ENCODE peak calls at places on chromosome 21, in five cellular contexts. V, S, F, Y and Z are unnamed samples.

GRCh38 chr21:36079010-36079649 is 9.3 kb downstream of the CBR1 start:
- DNase-seq in F (no peak), Y (no peak), V (no peak), S (no peak), Z (no peak)

GRCh38 chr21:42969193-42969600 is 5.2 kb upstream of the PKNOX1 start:
- DNase-seq in F (no peak), Y (no peak), S (no peak), V (no peak), Z (no peak)

GRCh38 chr21:37753122-37753599 is 163.1 kb downstream of the KCNJ6 start:
- DNase-seq in V (no peak), F (no peak), S (no peak), Y (no peak), Z (no peak)

GRCh38 chr21:39313042-39313456 is 383 bp downstream of the BRWD1 start:
- DNase-seq in F (no peak), V (no peak), Y (peak; percentile 70), S (no peak), Z (no peak)

GRCh38 chr21:42669069-42669468 is 15.6 kb downstream of the PDE9A start:
- DNase-seq in S (peak; percentile 46), F (no peak), Y (peak; percentile 84), V (no peak), Z (no peak)

GRCh38 chr21:38869946-38870345 is 64.2 kb downstream of the ETS2 start:
- DNase-seq in F (no peak), V (no peak), S (no peak), Y (no peak), Z (no peak)

GRCh38 chr21:31599563-31599962 is 59.9 kb upstream of the SOD1 start:
- DNase-seq in F (no peak), Y (no peak), S (no peak), V (no peak), Z (no peak)

GRCh38 chr21:44024895-44025353 is 12.8 kb downstream of the TRAPPC10 start:
- DNase-seq in F (no peak), S (no peak), Y (peak; percentile 85), V (peak; percentile 24), Z (no peak)

GRCh38 chr21:35940074-35940927 is 120.0 kb downstream of the SETD4 start:
- DNase-seq in F (peak; percentile 38), Y (peak; percentile 67), S (peak; percentile 46), V (peak; percentile 32), Z (peak; percentile 86)

GRCh38 chr21:17612565-17613241 is at the start of gene BTG3:
- DNase-seq in F (no peak), Y (peak; percentile 90), V (peak; percentile 50), S (peak; percentile 68), Z (no peak)

GRCh38 chr21:35120631-35121180 is 71.6 kb upstream of the RUNX1 start:
- DNase-seq in S (no peak), Y (no peak), V (no peak), F (no peak), Z (no peak)

GRCh38 chr21:21921410-21922232 is 923.4 kb downstream of the NCAM2 start:
- DNase-seq in V (no peak), S (no peak), F (no peak), Y (no peak), Z (no peak)

GRCh38 chr21:33300701-33301631 is 23.8 kb upstream of the IFNAR1 start:
- DNase-seq in Y (no peak), S (peak; percentile 65), F (no peak), V (no peak), Z (no peak)

GRCh38 chr21:46552274-46552673 is 52.6 kb downstream of the S100B start:
- DNase-seq in V (peak; percentile 17), F (no peak), Y (peak; percentile 43), S (no peak), Z (no peak)

GRCh38 chr21:43290529-43291346 is 121.9 kb downstream of the CRYAA start:
- DNase-seq in V (no peak), F (no peak), Y (no peak), S (no peak), Z (no peak)

GRCh38 chr21:36946949-36947371 is 19.5 kb downstream of the HLCS start:
- DNase-seq in Y (no peak), S (no peak), V (no peak), F (no peak), Z (no peak)

GRCh38 chr21:33644383-33645074 is 2.2 kb downstream of the ITSN1 start:
- DNase-seq in F (no peak), Y (peak; percentile 65), V (no peak), S (no peak), Z (no peak)

GRCh38 chr21:15224346-15225086 is 159.7 kb upstream of the NRIP1 start:
- DNase-seq in F (peak; percentile 22), S (no peak), V (no peak), Y (no peak), Z (no peak)

GRCh38 chr21:38819719-38820147 is 14.0 kb downstream of the ETS2 start:
- DNase-seq in V (peak; percentile 67), F (no peak), S (peak; percentile 61), Y (no peak), Z (no peak)

GRCh38 chr21:38965241-38965640 is 159.5 kb downstream of the ETS2 start:
- DNase-seq in V (no peak), Y (no peak), F (no peak), S (no peak), Z (no peak)

GRCh38 chr21:33684923-33685560 is 42.7 kb downstream of the ITSN1 start:
- DNase-seq in Y (no peak), S (no peak), V (no peak), F (no peak), Z (no peak)

DNA sequence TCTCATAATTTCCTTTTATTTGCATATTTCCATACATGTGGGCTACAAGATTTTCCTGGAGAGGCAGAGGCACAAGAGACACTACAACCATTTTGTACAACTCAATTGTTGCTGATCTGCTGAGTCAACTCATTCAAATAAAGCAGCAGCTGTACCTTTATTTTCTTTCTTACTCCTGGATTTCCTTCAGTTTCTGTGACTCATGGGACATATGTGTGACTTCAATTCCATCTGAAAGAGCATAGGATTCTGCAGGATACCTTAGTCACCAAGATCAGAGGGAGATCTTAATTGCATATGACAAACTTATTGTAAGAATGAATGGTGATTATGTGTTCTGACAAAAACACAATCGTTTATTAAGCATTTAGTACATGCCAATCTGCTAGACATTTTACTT is 2219.4 kb downstream of the NCAM2 start:
- DNase-seq in F (no peak), Y (no peak), S (no peak), V (no peak), Z (no peak)
- TF ChIP-seq POLR2AphosphoS5 in F (no peak), Y (no peak), S (no peak), V (no peak), Z (no peak)

DNA sequence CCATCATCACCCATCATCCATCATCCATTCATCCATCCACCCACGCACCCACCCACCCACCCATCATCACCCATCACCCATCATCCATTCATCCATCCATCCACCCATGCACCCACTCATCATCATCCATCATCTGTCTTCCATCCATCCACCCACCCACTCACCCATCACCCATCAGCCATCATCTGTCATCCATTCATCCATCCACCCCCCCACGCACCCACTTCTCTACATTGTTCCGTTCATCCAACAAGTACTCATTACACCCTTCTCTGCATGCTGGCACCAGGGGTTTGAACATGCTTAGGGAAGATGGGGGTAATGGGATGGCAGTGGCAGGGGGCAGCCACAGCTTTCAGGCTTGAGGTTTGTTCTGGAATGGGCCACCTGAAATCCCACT is 82.1 kb downstream of the ADARB1 start:
- DNase-seq in V (peak; percentile 7), Y (peak; percentile 53), F (no peak), S (no peak), Z (peak; percentile 40)
- H3K9me3 ChIP-seq in V (no peaks in the 10 kb centered on the region), Y (no peaks in the 10 kb centered on the region), F (no peaks in the 10 kb centered on the region), S (no peaks in the 10 kb centered on the region), Z (no peaks in the 10 kb centered on the region)

GRCh38 chr21:29316806-29317205 is 18.1 kb downstream of the BACH1 start:
- DNase-seq in F (no peak), V (no peak), S (no peak), Y (no peak), Z (no peak)
- TF ChIP-seq POLR2AphosphoS5 in F (no peak), V (no peak), S (no peak), Y (no peak), Z (no peak)

GRCh38 chr21:9739240-9739639 is 782.1 kb upstream of the TPTE start:
- DNase-seq in S (no peak), V (no peak), Y (no peak), F (no peak), Z (peak; percentile 83)
- H3K9me3 ChIP-seq in S (no peaks in the 10 kb centered on the region), V (peaks cover 36% of the 10 kb centered on the region), Y (no peaks in the 10 kb centered on the region), F (no peaks in the 10 kb centered on the region), Z (peaks cover 6% of the 10 kb centered on the region)

GRCh38 chr21:41410767-41411448 is 15.1 kb upstream of the MX1 start:
- DNase-seq in F (no peak), V (no peak), S (no peak), Y (no peak), Z (peak; percentile 84)
- TF ChIP-seq POLR2AphosphoS5 in F (no peak), V (no peak), S (no peak), Y (no peak), Z (no peak)

DNA sequence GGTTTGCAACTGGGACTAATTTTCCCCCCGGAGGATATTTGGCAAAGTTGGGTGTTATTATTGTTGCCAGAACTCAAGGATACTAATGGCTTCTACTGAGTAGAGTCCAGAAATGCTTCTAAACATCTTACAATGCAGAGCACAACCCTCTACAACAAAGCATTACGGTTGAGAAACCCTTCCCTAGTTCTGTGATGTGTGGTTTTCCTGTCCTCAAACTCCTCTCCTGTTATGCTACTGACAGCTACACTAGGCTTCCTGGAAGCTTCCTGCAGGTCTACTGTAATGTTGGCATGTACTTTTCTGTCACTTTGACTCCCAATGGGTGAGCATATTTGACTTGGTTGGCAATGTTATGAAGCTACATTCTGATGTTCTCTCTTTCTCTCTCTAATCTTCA is 1656.9 kb downstream of the MRPL39 start:
- DNase-seq in V (no peak), Y (no peak), F (no peak), S (no peak), Z (no peak)
- H3K9me3 ChIP-seq in V (no peaks in the 10 kb centered on the region), Y (no peaks in the 10 kb centered on the region), F (no peaks in the 10 kb centered on the region), S (no peaks in the 10 kb centered on the region), Z (no peaks in the 10 kb centered on the region)

GRCh38 chr21:16608209-16608830 is 878.5 kb downstream of the USP25 start:
- DNase-seq in S (no peak), V (no peak), F (no peak), Y (no peak), Z (no peak)

DNA sequence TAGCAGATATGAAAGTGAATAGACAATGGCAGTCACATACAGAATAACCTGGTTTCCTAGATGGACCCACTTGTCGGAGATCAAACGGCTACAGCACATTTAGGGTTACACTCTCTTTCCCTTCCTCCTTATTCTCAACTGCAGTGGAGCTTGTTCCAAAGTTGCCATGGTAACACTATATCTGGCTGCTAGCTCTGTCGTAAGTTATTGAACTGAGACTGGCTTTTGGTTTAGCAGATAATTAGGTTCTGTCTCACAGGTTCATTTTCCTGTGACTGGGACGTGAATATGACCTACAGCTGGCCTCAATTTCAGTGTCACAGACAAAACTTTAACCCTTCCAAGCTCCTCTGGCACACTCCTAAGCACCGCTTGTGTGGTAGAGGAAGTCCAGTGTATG is 875.8 kb downstream of the USP25 start:
- DNase-seq in V (no peak), Y (no peak), F (no peak), S (no peak), Z (no peak)
- TF ChIP-seq POLR2AphosphoS5 in V (no peak), Y (no peak), F (no peak), S (no peak), Z (no peak)

GRCh38 chr21:26421724-26422123 is 151.4 kb downstream of the CYYR1 start:
- DNase-seq in V (no peak), F (no peak), S (no peak), Y (no peak), Z (no peak)
- H3K9me3 ChIP-seq in V (no peaks in the 10 kb centered on the region), F (no peaks in the 10 kb centered on the region), S (no peaks in the 10 kb centered on the region), Y (no peaks in the 10 kb centered on the region), Z (no peaks in the 10 kb centered on the region)